ENCODE peak calls at places on chromosomes 11 and 22, in six cellular contexts. V is ovary, K is suprapubic skin, M is K562, H is erythroblast, X is HepG2. I is an unnamed sample.

GRCh38 chr11:45252134-45252856 is 33.8 kb downstream of the SYT13 start:
- DNase-seq in V (peak), K (no peak), M (peak), H (peak), X (peak), I (peak)

GRCh38 chr11:113626736-113627135 is 79.4 kb downstream of the TMPRSS5 start:
- DNase-seq in V (no peak), K (no peak), M (no peak), H (no peak), X (no peak), I (no peak)

GRCh38 chr22:45413368-45414211 is at the start of the genes RIBC2 and SMC1B:
- DNase-seq in V (peak), K (peak), M (no peak), H (peak), X (peak), I (peak)

GRCh38 chr11:125679397-125679796 is 1.2 kb downstream of the ACRV1 start:
- DNase-seq in V (no peak), K (no peak), M (peak), H (no peak), X (no peak), I (no peak)

GRCh38 chr11:67584205-67584880 is 731 bp downstream of the GSTP1 start:
- DNase-seq in V (peak), K (peak), M (peak), H (peak), X (no peak), I (peak)

GRCh38 chr22:30606455-30607299 is at the start of gene TCN2:
- DNase-seq in V (peak), K (peak), M (peak), H (peak), X (peak), I (peak)

GRCh38 chr11:46050065-46050464 is 71.2 kb downstream of the PHF21A start:
- DNase-seq in V (peak), K (no peak), M (no peak), H (no peak), X (peak), I (peak)

GRCh38 chr11:113201055-113201818 is 113.1 kb upstream of the TTC12 start:
- DNase-seq in V (no peak), K (no peak), M (no peak), H (no peak), X (no peak), I (no peak)

GRCh38 chr22:39068033-39068785 is 8.9 kb upstream of the APOBEC3G start:
- DNase-seq in V (no peak), K (no peak), M (no peak), H (no peak), X (no peak), I (no peak)

GRCh38 chr11:12585861-12586260 is 88.4 kb upstream of the TEAD1 start:
- DNase-seq in V (no peak), K (no peak), M (no peak), H (no peak), X (no peak), I (no peak)

GRCh38 chr11:27700351-27701261 is at the start of gene BDNF:
- DNase-seq in V (no peak), K (no peak), M (no peak), H (no peak), X (no peak), I (no peak)

GRCh38 chr11:130707217-130707616 is 209.1 kb downstream of the SNX19 start:
- DNase-seq in V (no peak), K (no peak), M (no peak), H (no peak), X (no peak), I (no peak)

GRCh38 chr11:68375337-68375736 is 62.9 kb downstream of the LRP5 start:
- DNase-seq in V (no peak), K (no peak), M (no peak), H (no peak), X (no peak), I (no peak)

GRCh38 chr22:49586873-49587272 is 240.8 kb downstream of the BRD1 start:
- DNase-seq in V (no peak), K (no peak), M (no peak), H (no peak), X (no peak), I (no peak)

GRCh38 chr11:9760180-9760550 is 96.3 kb downstream of the SWAP70 start:
- DNase-seq in V (peak), K (peak), M (no peak), H (no peak), X (no peak), I (peak)

GRCh38 chr11:3203221-3204043 is 15.2 kb downstream of the MRGPRG start:
- DNase-seq in V (peak), K (peak), M (no peak), H (no peak), X (no peak), I (peak)

GRCh38 chr22:28424427-28425080 is 255.1 kb downstream of the TTC28 start:
- DNase-seq in V (no peak), K (no peak), M (no peak), H (no peak), X (peak), I (no peak)

GRCh38 chr11:27386176-27386575 is 23.2 kb upstream of the CCDC34 start:
- DNase-seq in V (no peak), K (no peak), M (no peak), H (no peak), X (no peak), I (no peak)

GRCh38 chr11:110158317-110159200 is 65.4 kb downstream of the ZC3H12C start:
- DNase-seq in V (no peak), K (no peak), M (no peak), H (no peak), X (no peak), I (no peak)

GRCh38 chr11:12789054-12789453 is 114.8 kb downstream of the TEAD1 start:
- DNase-seq in V (no peak), K (no peak), M (no peak), H (no peak), X (no peak), I (no peak)

GRCh38 chr11:69862797-69863543 is 43.8 kb upstream of the FGF3 start:
- DNase-seq in V (no peak), K (no peak), M (no peak), H (no peak), X (no peak), I (no peak)

GRCh38 chr22:48944433-48944755 is 883.3 kb downstream of the BRD1 start:
- DNase-seq in V (no peak), K (peak), M (no peak), H (no peak), X (no peak), I (no peak)

GRCh38 chr11:126106929-126107328 is 44.3 kb upstream of the CDON start:
- DNase-seq in V (no peak), K (no peak), M (no peak), H (no peak), X (no peak), I (no peak)

GRCh38 chr11:116893437-116893836 is 56.0 kb upstream of the APOA1 start:
- DNase-seq in V (no peak), K (no peak), M (no peak), H (no peak), X (no peak), I (no peak)

GRCh38 chr11:42407379-42407778 is 904.4 kb upstream of the API5 start:
- DNase-seq in V (no peak), K (peak), M (no peak), H (no peak), X (no peak), I (peak)

GRCh38 chr11:2122907-2123627 is 16.1 kb downstream of the IGF2 start:
- DNase-seq in V (no peak), K (no peak), M (peak), H (no peak), X (peak), I (no peak)

GRCh38 chr11:13336246-13336873 is 58.8 kb downstream of the BMAL1 start:
- DNase-seq in V (no peak), K (no peak), M (no peak), H (no peak), X (no peak), I (no peak)

GRCh38 chr11:130721736-130722135 is 194.5 kb downstream of the SNX19 start:
- DNase-seq in V (no peak), K (no peak), M (no peak), H (no peak), X (no peak), I (no peak)

GRCh38 chr22:42283288-42284229 is 13.1 kb upstream of the TCF20 start:
- DNase-seq in V (no peak), K (no peak), M (peak), H (peak), X (no peak), I (peak)

GRCh38 chr11:61091373-61092279 is 10.7 kb upstream of the CD5 start:
- DNase-seq in V (no peak), K (no peak), M (peak), H (no peak), X (no peak), I (peak)

GRCh38 chr22:26550498-26551033 is 38.3 kb upstream of the TFIP11 start:
- DNase-seq in V (no peak), K (no peak), M (no peak), H (no peak), X (peak), I (no peak)

GRCh38 chr11:42906226-42906625 is 405.6 kb upstream of the API5 start:
- DNase-seq in V (no peak), K (no peak), M (no peak), H (no peak), X (no peak), I (no peak)

GRCh38 chr11:68035266-68035876 is 3.5 kb upstream of the TCIRG1 start:
- DNase-seq in V (no peak), K (no peak), M (no peak), H (no peak), X (no peak), I (no peak)

GRCh38 chr11:95091663-95092062 is 2.0 kb downstream of the ENDOD1 start:
- DNase-seq in V (no peak), K (no peak), M (no peak), H (no peak), X (no peak), I (no peak)

GRCh38 chr11:95086116-95086515 is 3.5 kb upstream of the ENDOD1 start:
- DNase-seq in V (no peak), K (no peak), M (no peak), H (no peak), X (no peak), I (no peak)

GRCh38 chr11:95087171-95087570 is 2.5 kb upstream of the ENDOD1 start:
- DNase-seq in V (no peak), K (no peak), M (no peak), H (no peak), X (no peak), I (no peak)

GRCh38 chr11:95089620-95090542 is at the start of gene ENDOD1:
- DNase-seq in V (peak), K (peak), M (peak), H (peak), X (peak), I (peak)

GRCh38 chr11:95088946-95089619 is 563 bp upstream of the ENDOD1 start:
- DNase-seq in V (no peak), K (no peak), M (no peak), H (no peak), X (no peak), I (no peak)
- TF ChIP-seq POLR2A in V (no peak), K (no peak), M (peak), H (no peak), X (no peak), I (no peak)

GRCh38 chr22:17063372-17064106 is 21.3 kb upstream of the IL17RA start:
- DNase-seq in V (no peak), K (no peak), M (no peak), H (no peak), X (no peak), I (no peak)
- TF ChIP-seq POLR2A in V (no peak), K (no peak), M (no peak), H (no peak), X (no peak), I (no peak)

GRCh38 chr22:36466258-36466657 is 15.2 kb downstream of the TXN2 start:
- DNase-seq in V (no peak), K (no peak), M (no peak), H (no peak), X (no peak), I (no peak)

GRCh38 chr22:36467042-36467810 is 14.2 kb downstream of the TXN2 start:
- DNase-seq in V (peak), K (no peak), M (no peak), H (no peak), X (no peak), I (peak)

GRCh38 chr22:36463783-36464184 is 17.7 kb downstream of the TXN2 start:
- DNase-seq in V (peak), K (no peak), M (no peak), H (no peak), X (no peak), I (no peak)

GRCh38 chr22:36464715-36465231 is 16.7 kb downstream of the TXN2 start:
- DNase-seq in V (peak), K (no peak), M (no peak), H (no peak), X (no peak), I (no peak)

GRCh38 chr22:36465232-36466021 is 16.0 kb downstream of the TXN2 start:
- DNase-seq in V (peak), K (no peak), M (no peak), H (no peak), X (peak), I (peak)
- TF ChIP-seq POLR2A in V (no peak), K (no peak), M (no peak), H (no peak), X (peak), I (no peak)

GRCh38 chr22:23219317-23219716 is 39.0 kb downstream of the BCR start:
- DNase-seq in V (peak), K (no peak), M (no peak), H (no peak), X (no peak), I (no peak)
- TF ChIP-seq POLR2A in V (no peak), K (no peak), M (no peak), H (no peak), X (no peak), I (no peak)

GRCh38 chr11:843086-843704 is 543 bp downstream of the TSPAN4 start:
- DNase-seq in V (peak), K (no peak), M (peak), H (no peak), X (no peak), I (no peak)
- TF ChIP-seq POLR2A in V (no peak), K (no peak), M (no peak), H (no peak), X (no peak), I (no peak)

DNA sequence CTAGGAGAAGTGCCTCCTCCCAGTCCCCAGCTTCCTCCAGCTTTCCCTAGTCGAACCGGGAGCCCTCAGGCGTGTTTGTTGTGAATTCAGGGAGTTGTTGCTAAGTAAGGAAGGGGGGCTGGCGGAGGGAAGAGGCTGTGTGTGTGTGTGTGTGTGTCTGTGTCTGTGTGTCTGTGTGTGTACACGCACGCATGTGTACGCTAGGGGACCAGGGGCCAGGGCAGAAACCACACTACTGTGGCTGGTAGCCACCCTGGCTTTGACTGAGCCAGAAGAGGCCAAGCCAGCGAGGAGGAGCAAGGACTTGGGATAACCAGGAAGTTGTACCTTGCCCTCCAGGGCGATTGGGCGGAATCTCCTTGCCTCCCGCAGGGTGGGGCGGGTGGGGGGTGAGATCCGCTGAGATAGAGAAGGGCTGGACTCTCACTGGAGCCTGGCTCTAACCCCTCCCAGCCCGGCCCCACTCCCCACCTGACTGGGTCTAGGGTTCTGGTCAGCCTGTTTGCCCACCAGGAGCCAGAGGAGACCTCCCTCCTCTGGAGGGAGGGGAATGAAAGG is 7.5 kb downstream of the BCL9L start:
- DNase-seq in V (peak), K (peak), M (peak), H (peak), X (peak), I (no peak)
- TF ChIP-seq POLR2A in V (peak), K (no peak), M (peak), H (no peak), X (no peak), I (no peak)

GRCh38 chr22:37639771-37640590 is 512 bp downstream of the SH3BP1 start:
- DNase-seq in V (no peak), K (no peak), M (peak), H (no peak), X (no peak), I (peak)

GRCh38 chr22:37636186-37636948 is 3.1 kb upstream of the SH3BP1 start:
- DNase-seq in V (no peak), K (no peak), M (no peak), H (no peak), X (no peak), I (peak)

GRCh38 chr22:37636949-37637273 is 2.6 kb upstream of the SH3BP1 start:
- DNase-seq in V (no peak), K (no peak), M (no peak), H (no peak), X (no peak), I (no peak)

GRCh38 chr22:37639070-37639760 is at the start of gene SH3BP1:
- DNase-seq in V (peak), K (no peak), M (peak), H (peak), X (peak), I (peak)

DNA sequence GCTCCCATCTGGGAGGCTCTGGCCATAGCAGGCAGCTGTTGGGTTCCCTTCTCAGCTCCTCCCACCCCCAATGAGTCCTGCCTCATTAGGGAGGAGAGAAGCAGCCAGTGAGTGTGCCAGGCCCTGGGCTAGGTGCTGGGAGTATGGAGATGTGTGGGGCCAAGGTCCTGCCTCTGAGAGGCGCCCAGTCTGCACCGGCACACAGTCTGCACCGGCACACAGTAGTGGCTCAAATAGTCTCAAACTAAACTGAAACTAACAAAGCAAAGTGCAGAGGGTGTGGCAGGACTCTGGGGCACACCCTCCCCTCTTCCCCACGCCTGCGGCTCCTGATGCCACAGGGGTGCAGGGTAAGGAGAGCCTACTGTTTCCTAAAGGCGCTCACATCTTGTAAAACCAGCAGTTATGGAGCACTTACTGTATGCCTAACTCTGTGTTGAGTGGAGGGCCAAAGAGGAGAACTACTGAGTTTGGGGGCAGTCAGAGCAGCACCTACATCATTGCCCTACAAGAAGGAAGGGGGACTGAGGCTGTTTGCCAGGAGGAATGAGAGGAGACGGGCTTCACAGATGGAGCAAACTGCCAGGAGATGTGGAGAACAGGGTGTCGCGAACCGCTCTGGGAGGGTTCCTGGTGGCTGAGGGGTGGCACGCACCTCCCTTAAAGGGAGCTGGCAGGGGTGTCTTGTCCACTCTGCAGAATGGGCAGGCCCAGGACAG is 959 bp upstream of the SH3BP1 start:
- DNase-seq in V (no peak), K (no peak), M (no peak), H (peak), X (peak), I (no peak)
- TF ChIP-seq POLR2A in V (no peak), K (no peak), M (no peak), H (peak), X (no peak), I (no peak)

DNA sequence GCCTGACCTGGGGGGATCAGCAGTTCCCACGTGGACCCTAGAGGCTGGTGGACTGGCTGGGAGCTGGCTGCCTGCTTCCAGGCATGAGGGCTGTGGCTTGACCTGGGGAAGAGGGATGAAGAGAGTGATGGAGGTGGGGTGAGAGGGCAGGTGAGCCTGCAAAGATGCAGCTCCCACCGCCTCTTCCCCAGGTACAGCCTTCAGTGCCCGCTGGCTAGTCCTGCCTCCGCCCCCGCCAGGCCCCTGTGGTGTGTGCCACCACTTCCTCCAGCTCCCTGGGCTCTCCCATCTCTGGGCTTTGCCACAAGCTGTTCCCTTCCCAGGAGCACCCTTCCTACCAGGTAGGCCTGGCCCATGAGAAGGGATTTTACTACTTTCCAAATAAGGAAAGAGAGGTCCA is 19.1 kb downstream of the PARVG start:
- DNase-seq in V (no peak), K (no peak), M (no peak), H (no peak), X (no peak), I (no peak)
- TF ChIP-seq POLR2A in V (no peak), K (no peak), M (no peak), H (no peak), X (no peak), I (no peak)

DNA sequence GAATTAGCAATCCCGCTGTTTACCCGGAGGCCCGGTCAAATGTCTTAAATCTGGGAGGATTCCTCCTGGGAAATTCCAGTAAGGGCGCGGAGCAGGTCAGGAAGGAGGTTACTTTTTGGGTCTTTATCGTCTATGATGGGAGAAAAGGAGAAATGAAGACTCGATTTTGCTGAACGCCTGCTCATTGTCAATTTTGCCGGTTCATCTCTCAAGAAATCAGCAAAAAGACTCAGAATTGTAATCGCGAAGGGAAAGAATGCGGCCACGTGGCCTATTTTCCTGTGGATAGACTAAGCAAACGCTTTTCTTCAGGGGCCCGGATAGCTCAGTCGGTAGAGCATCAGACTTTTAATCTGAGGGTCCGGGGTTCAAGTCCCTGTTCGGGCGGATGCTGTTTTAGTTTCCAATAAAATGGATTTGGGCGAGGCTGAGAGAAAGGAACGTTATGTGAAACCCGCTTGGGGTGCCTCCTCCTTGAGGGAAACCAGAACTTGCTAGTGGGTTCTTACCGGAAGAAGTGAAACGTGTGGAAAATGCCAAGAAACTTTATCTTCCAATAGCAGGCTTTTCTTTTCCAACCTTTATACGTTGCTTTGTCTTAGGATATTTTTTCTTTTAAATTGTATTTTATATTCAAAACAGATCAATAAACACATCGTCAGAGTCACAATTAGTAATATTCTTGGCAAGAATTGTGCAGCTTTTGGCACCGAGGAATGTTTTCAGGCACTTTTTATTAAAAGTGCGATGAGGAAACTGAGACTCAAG is 45.0 kb downstream of the OR4D9 start:
- DNase-seq in V (peak), K (no peak), M (peak), H (peak), X (peak), I (peak)
- TF ChIP-seq POLR2A in V (no peak), K (no peak), M (no peak), H (no peak), X (no peak), I (no peak)

I was measured in NB4.